ENCODE peak calls at places on chromosomes 1 and 21, in six cellular contexts. J is choroid plexus epithelial cell, C is astrocyte of the cerebellum, Z is lower lobe of right lung, X is esophagus muscularis mucosa, E is mammary epithelial cell. N is an unnamed sample.

GRCh38 chr1:150106331-150106730 is 38.8 kb downstream of the VPS45 start:
- DNase-seq in Z (no peak), C (peak), X (no peak), E (no peak), J (peak), N (no peak)

GRCh38 chr1:19229828-19230325 is 19.8 kb upstream of the UBR4 start:
- DNase-seq in Z (no peak), C (no peak), X (no peak), J (peak), E (no peak), N (no peak)

GRCh38 chr1:227437495-227438008 is 119.3 kb upstream of the CDC42BPA start:
- DNase-seq in C (no peak), Z (no peak), E (peak), X (no peak), J (peak), N (no peak)

GRCh38 chr1:11562664-11563063 is 83.7 kb downstream of the DISP3 start:
- DNase-seq in C (no peak), Z (no peak), X (no peak), E (no peak), J (no peak), N (no peak)

GRCh38 chr1:229156819-229157218 is 114.1 kb upstream of the RAB4A start:
- DNase-seq in Z (no peak), C (no peak), X (no peak), J (peak), E (no peak), N (peak)

GRCh38 chr1:206128192-206128591 is 11.0 kb upstream of the AVPR1B start:
- DNase-seq in E (peak), X (no peak), Z (no peak), J (no peak), C (no peak), N (no peak)

GRCh38 chr1:85230305-85230977 is 29.0 kb downstream of the C1orf52 start:
- DNase-seq in E (no peak), C (no peak), X (no peak), J (no peak), Z (no peak), N (peak)

GRCh38 chr1:66938618-66939017 is 13.8 kb downstream of the MIER1 start:
- DNase-seq in X (no peak), E (peak), Z (no peak), C (peak), J (peak), N (no peak)

GRCh38 chr1:226624526-226624925 is 76.0 kb downstream of the STUM start:
- DNase-seq in X (no peak), E (peak), J (no peak), C (no peak), Z (peak), N (no peak)

GRCh38 chr1:173853074-173853473 is 14.7 kb downstream of the GAS5 start:
- DNase-seq in Z (no peak), J (peak), X (no peak), C (no peak), E (no peak), N (no peak)

GRCh38 chr1:83060216-83060615 is 938.7 kb downstream of the TTLL7 start:
- DNase-seq in E (peak), X (no peak), J (peak), C (no peak), Z (no peak), N (peak)

GRCh38 chr1:227318852-227319607 is 738 bp upstream of the CDC42BPA start:
- DNase-seq in C (no peak), J (peak), Z (no peak), X (no peak), E (peak), N (peak)

GRCh38 chr1:16920951-16921350 is 780 bp upstream of the CROCC start:
- DNase-seq in C (no peak), E (no peak), X (no peak), Z (peak), J (no peak), N (no peak)

GRCh38 chr1:175865041-175865766 is 121.8 kb upstream of the TNR start:
- DNase-seq in C (no peak), J (no peak), X (no peak), E (no peak), Z (no peak), N (no peak)

GRCh38 chr1:2258996-2259395 is 30.9 kb downstream of the SKI start:
- DNase-seq in X (no peak), C (no peak), E (no peak), J (no peak), Z (no peak), N (no peak)

GRCh38 chr1:184740344-184740743 is 14.3 kb downstream of the EDEM3 start:
- DNase-seq in Z (no peak), J (no peak), X (no peak), E (no peak), C (no peak), N (no peak)

GRCh38 chr1:153192697-153193096 is 10.5 kb upstream of the LELP1 start:
- DNase-seq in Z (no peak), X (peak), J (no peak), E (peak), C (no peak), N (peak)

GRCh38 chr1:168907053-168907452 is 178.0 kb upstream of the DPT start:
- DNase-seq in J (no peak), Z (peak), X (no peak), E (peak), C (no peak), N (peak)

GRCh38 chr1:61441723-61442262 is 283.1 kb downstream of the TM2D1 start:
- DNase-seq in C (no peak), X (peak), J (peak), Z (no peak), E (no peak), N (no peak)

GRCh38 chr1:33244143-33244808 is 12.0 kb upstream of the ZNF362 start:
- DNase-seq in Z (no peak), J (no peak), X (no peak), C (peak), E (peak), N (no peak)

GRCh38 chr21:42660118-42660470 is 6.7 kb downstream of the PDE9A start:
- DNase-seq in X (no peak), C (no peak), J (no peak), Z (no peak), E (no peak), N (no peak)

GRCh38 chr1:227938276-227938675 is 9.5 kb downstream of the WNT9A start:
- DNase-seq in Z (no peak), J (no peak), X (no peak), E (no peak), C (no peak), N (no peak)

GRCh38 chr1:228836954-228837481 is 101.7 kb downstream of the RHOU start:
- DNase-seq in E (no peak), C (no peak), J (no peak), Z (no peak), X (no peak), N (no peak)

GRCh38 chr1:27015260-27015659 is 2.6 kb upstream of the TENT5B start:
- DNase-seq in C (no peak), E (no peak), X (no peak), Z (no peak), J (no peak), N (no peak)

GRCh38 chr1:175089319-175089718 is 21.7 kb downstream of the TNN start:
- DNase-seq in J (no peak), E (no peak), X (no peak), C (no peak), Z (no peak), N (no peak)

GRCh38 chr1:2240251-2241156 is 12.4 kb downstream of the SKI start:
- DNase-seq in X (no peak), J (peak), Z (peak), C (no peak), E (peak), N (no peak)

GRCh38 chr1:243525085-243525487 is 269.2 kb downstream of the SDCCAG8 start:
- DNase-seq in X (no peak), C (peak), Z (no peak), E (peak), J (peak), N (no peak)

GRCh38 chr1:156368889-156369684 is at the start of gene RHBG:
- DNase-seq in X (no peak), E (peak), J (peak), Z (peak), C (no peak), N (peak)

GRCh38 chr1:16984717-16985116 is 4.3 kb upstream of the MFAP2 start:
- DNase-seq in Z (peak), J (peak), E (peak), C (peak), X (peak), N (no peak)

GRCh38 chr1:20496241-20496661 is 10.2 kb upstream of the CAMK2N1 start:
- DNase-seq in E (peak), J (peak), Z (no peak), X (no peak), C (peak), N (peak)

GRCh38 chr21:36909423-36909822 is 57.0 kb downstream of the HLCS start:
- DNase-seq in C (no peak), E (no peak), Z (no peak), X (no peak), J (no peak), N (peak)

GRCh38 chr1:65178235-65178634 is 30.2 kb downstream of the AK4 start:
- DNase-seq in J (no peak), C (no peak), Z (no peak), X (no peak), E (no peak), N (no peak)

GRCh38 chr21:23977971-23978370 is 1629.3 kb downstream of the MRPL39 start:
- DNase-seq in Z (no peak), X (no peak), E (no peak), C (peak), J (peak), N (no peak)

GRCh38 chr1:201025571-201026002 is 2.1 kb upstream of the KIF21B start:
- DNase-seq in C (no peak), Z (no peak), J (peak), X (no peak), E (no peak), N (peak)

GRCh38 chr1:247338723-247339270 is 7.1 kb upstream of the ZNF496 start:
- DNase-seq in J (no peak), Z (no peak), E (no peak), C (no peak), X (no peak), N (no peak)

GRCh38 chr1:145701306-145701862 is 5.8 kb downstream of the PDZK1 start:
- DNase-seq in J (peak), X (no peak), E (no peak), Z (no peak), C (no peak), N (no peak)

DNA sequence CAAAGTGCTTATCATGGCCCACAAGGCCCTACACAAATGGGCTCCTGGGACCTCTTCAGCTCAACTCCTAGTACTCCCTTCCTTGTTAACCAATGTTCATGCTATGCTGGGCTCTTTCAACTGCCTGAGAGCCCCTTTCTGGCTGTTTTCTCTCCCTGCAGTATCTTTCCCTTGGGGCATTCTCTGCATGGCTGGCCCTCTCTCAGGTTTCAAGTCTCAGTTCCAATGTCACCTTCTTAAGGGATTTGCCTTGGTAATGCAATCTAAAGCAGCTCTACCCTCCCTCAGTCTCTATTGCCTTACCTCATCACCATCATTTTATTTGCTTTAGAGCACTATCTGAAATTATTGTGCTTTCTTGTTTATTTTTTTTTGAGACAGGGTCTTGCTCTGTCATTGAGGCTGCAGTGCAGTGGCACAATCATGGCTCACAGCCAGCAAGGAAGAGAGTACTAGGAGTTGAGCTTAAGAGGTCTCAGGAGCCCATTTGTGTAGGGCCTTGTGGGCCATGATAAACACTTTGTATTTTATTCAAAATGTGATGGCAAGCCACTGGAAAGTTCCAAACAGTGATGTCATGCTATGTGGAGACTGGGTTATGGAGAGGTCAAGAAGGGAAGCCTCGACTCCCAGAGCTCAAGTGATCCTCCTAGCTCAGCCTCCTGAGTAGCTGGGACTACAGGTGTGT is 63.4 kb upstream of the SRSF10 start:
- DNase-seq in E (no peak), Z (no peak), J (no peak), X (no peak), C (no peak), N (no peak)
- TF ChIP-seq CTCF in E (no peak), Z (no peak), J (no peak), X (no peak), C (no peak), N (no peak)

GRCh38 chr21:40976198-40977114 is 129.5 kb upstream of the DSCAM start:
- DNase-seq in X (no peak), E (no peak), J (no peak), C (no peak), Z (no peak), N (no peak)
- TF ChIP-seq CTCF in X (no peak), E (no peak), J (no peak), C (no peak), Z (no peak), N (no peak)

DNA sequence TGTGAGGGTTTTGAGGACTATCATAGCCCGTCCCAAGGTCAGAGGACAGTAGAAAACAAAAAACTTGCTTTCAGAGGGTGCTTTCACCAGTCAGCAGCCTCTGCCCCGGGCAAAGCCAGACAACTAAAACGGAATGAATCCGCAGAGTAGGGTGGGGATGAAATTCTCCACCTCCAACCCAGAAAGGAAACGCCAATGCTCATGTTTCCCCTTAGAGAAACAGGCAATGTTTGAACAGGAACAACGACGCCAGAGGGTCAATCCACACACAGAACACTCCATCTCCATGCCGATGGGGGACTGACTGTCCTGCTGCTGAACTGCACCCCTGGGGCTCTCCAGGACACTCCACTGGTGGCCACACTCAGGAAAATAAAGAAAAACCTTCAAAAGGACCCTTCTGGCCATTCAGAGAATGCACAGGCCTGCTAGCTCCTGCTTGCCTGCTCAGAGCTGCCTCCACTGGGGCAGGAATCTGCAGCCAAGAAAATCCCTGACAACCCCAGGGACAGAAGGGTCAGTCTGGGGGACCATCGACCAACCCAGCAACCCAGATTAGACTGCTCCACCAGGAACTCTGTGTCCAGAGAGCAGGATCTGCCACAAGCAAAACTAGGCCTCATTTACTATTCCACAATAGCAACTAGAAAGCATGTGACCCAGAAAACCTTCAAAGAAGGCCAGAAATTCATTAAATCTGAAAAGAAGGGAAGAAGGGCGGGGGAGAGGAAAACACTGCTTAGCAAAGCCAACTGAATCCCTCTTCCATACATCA is 116.0 kb downstream of the TOMM20 start:
- DNase-seq in Z (no peak), C (no peak), X (no peak), J (no peak), E (peak), N (no peak)
- TF ChIP-seq CTCF in Z (no peak), C (no peak), X (no peak), J (peak), E (no peak), N (no peak)

GRCh38 chr21:20443558-20444155 is 554.6 kb upstream of the NCAM2 start:
- DNase-seq in X (no peak), J (peak), E (no peak), C (no peak), Z (no peak), N (no peak)
- TF ChIP-seq CTCF in X (peak), J (peak), E (no peak), C (no peak), Z (peak), N (no peak)

DNA sequence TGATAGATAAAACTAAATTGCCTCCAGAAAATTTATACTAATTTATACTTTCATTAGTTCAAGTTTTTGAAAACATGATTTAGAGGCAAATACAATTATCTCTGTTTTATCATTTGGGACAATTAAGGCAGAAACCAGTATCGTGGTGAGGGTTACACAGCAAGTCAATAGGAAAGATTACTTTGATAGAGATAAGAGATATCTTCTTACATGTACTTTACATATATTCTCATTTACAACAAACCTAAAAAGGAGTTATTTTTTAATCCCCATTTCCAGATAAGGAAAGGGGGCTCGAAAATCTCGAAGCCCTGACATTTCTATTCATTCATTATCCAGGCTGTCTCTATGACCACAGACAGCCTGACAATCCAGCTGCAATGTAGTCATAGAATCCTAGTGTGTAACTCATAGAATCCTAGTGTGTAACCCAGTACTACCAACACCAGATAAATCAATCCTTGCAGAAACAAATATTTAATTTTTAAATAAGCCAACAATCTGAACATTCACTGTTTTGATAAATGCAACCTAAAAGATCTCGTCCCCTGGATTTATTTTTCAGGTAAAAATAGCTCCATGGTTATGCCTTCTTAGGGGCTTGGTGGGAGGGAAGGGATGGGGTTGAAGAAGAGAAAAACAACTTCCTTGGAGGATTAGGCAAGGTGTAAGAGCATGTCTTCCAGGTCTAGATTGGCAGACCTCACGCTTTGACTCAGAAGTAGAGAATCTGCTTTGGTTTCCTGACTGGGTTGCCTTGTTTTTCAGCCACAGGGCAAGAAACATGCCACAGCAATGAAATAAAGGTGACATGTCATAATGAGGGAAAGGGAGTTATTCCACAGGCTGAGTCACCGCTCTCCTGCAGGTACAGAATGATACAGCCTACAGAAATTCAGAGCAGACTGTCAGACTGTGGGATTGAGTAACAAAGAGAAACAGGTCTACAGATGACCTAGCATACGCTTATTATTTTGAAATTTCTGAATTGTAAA is 45.6 kb downstream of the IRF2BP2 start:
- DNase-seq in C (peak), J (peak), Z (no peak), E (peak), X (no peak), N (peak)
- TF ChIP-seq CTCF in C (no peak), J (no peak), Z (no peak), E (no peak), X (no peak), N (no peak)

GRCh38 chr1:38697387-38697786 is 162.2 kb downstream of the RRAGC start:
- DNase-seq in J (no peak), Z (no peak), X (peak), C (no peak), E (no peak), N (no peak)

GRCh38 chr1:38693759-38694158 is 165.8 kb downstream of the RRAGC start:
- DNase-seq in J (no peak), E (no peak), C (no peak), X (peak), Z (no peak), N (no peak)

GRCh38 chr1:38690790-38691189 is 168.8 kb downstream of the RRAGC start:
- DNase-seq in Z (no peak), C (no peak), J (peak), X (peak), E (peak), N (no peak)

GRCh38 chr1:38696371-38696770 is 163.2 kb downstream of the RRAGC start:
- DNase-seq in E (no peak), X (peak), J (no peak), Z (no peak), C (no peak), N (no peak)

DNA sequence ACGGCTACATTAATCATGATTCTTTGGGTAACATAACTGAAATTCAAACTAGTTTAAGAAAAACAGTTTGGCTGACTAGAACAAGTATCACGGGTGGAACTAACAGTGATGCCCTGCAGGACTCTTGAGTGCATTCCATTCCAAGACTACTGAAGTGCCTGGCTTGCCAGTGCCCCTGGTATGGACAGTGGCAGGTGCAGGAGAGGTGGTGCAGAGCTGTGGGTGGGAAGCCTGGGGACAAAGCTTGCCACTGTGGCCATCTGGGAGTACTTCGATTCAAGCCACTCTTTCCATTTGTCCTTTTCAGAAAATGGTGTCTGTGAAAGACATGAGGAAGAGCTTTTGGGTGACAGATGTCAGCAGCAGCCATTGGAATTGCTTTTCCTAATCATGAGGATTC is 166.5 kb downstream of the RRAGC start:
- DNase-seq in X (peak), E (no peak), J (no peak), Z (no peak), C (no peak), N (no peak)
- TF ChIP-seq CTCF in X (no peak), E (no peak), J (no peak), Z (no peak), C (no peak), N (no peak)

N was measured in Calu3.